ENCODE peak calls at places on chromosomes 1 and 21, in nine cellular contexts. Z, K, N, T, V, E, H, C and S are unnamed samples.
A peak's percentile ranks its signal among the peaks of the same experiment; 100 is the strongest.

GRCh38 chr1:118075116-118075515 is 109.9 kb downstream of the SPAG17 start:
- DNase-seq in K (no peak), H (no peak), E (no peak), V (no peak), Z (peak; percentile 12), C (no peak), T (peak; percentile 37), N (no peak), S (no peak)

GRCh38 chr1:76901158-76901767 is 34.0 kb downstream of the ST6GALNAC5 start:
- DNase-seq in K (peak; percentile 74), N (no peak), Z (peak; percentile 76), C (no peak), T (peak; percentile 60), V (peak; percentile 71), H (no peak), E (no peak), S (peak; percentile 57)

GRCh38 chr1:182909578-182909977 is 43.4 kb downstream of the SHCBP1L start:
- DNase-seq in E (no peak), C (no peak), H (no peak), Z (no peak), T (no peak), V (no peak), K (no peak), N (no peak), S (no peak)

GRCh38 chr1:182927693-182928433 is 25.1 kb downstream of the SHCBP1L start:
- DNase-seq in N (no peak), K (no peak), T (no peak), V (no peak), H (no peak), C (no peak), Z (no peak), E (no peak), S (no peak)

GRCh38 chr1:9201421-9202239 is 32.9 kb upstream of the H6PD start:
- DNase-seq in V (peak; percentile 61), C (no peak), E (no peak), N (no peak), Z (peak; percentile 43), K (no peak), T (peak; percentile 41), H (no peak), S (peak; percentile 27)

GRCh38 chr1:111281411-111281810 is 9.2 kb upstream of the CHIA start:
- DNase-seq in K (no peak), H (no peak), V (no peak), C (no peak), N (peak; percentile 42), T (peak; percentile 37), E (no peak), Z (no peak), S (no peak)

GRCh38 chr1:232968396-232968795 is 18.0 kb downstream of the NTPCR start:
- DNase-seq in K (no peak), V (no peak), E (no peak), Z (no peak), C (no peak), N (no peak), H (no peak), T (no peak), S (no peak)

GRCh38 chr21:34609951-34610549 is 4.9 kb downstream of the RCAN1 start:
- DNase-seq in Z (no peak), K (no peak), H (no peak), T (no peak), E (no peak), V (no peak), N (no peak), C (no peak), S (no peak)

GRCh38 chr1:33972676-33973395 is 109.0 kb downstream of the HMGB4 start:
- DNase-seq in H (no peak), N (no peak), T (no peak), K (no peak), E (no peak), C (no peak), Z (no peak), V (no peak), S (no peak)

GRCh38 chr1:151196292-151196800 is 2.0 kb upstream of the PIP5K1A start:
- DNase-seq in T (peak; percentile 81), V (peak; percentile 71), C (no peak), Z (peak; percentile 97), E (peak; percentile 53), K (peak; percentile 75), H (peak; percentile 47), N (peak; percentile 65), S (peak; percentile 90)

GRCh38 chr1:17212487-17213121 is 7.7 kb downstream of the PADI1 start:
- DNase-seq in Z (no peak), E (no peak), H (peak; percentile 85), N (no peak), V (peak; percentile 43), T (peak; percentile 36), C (peak; percentile 83), K (peak; percentile 89), S (no peak)

GRCh38 chr1:207963429-207964194 is 52.7 kb upstream of the CD34 start:
- DNase-seq in E (peak; percentile 96), Z (peak; percentile 96), N (peak; percentile 88), T (peak; percentile 75), K (peak; percentile 92), V (peak; percentile 96), H (peak; percentile 98), C (peak; percentile 93), S (peak; percentile 32)

GRCh38 chr1:211036701-211037494 is 97.0 kb downstream of the KCNH1 start:
- DNase-seq in K (no peak), T (peak; percentile 68), C (no peak), N (no peak), H (no peak), Z (peak; percentile 71), E (no peak), V (no peak), S (peak; percentile 51)

GRCh38 chr1:116224561-116224960 is 113.4 kb downstream of the MAB21L3 start:
- DNase-seq in V (no peak), Z (no peak), H (no peak), T (no peak), N (no peak), C (no peak), K (no peak), E (no peak), S (no peak)

GRCh38 chr1:226519741-226520598 is 28.6 kb upstream of the STUM start:
- DNase-seq in V (peak; percentile 42), N (no peak), Z (no peak), H (no peak), K (peak; percentile 64), C (peak; percentile 19), T (no peak), E (no peak), S (no peak)

GRCh38 chr1:220511183-220511582 is 16.8 kb upstream of the MARK1 start:
- DNase-seq in V (no peak), Z (peak; percentile 87), H (no peak), C (no peak), T (peak; percentile 88), N (no peak), E (no peak), K (no peak), S (peak; percentile 86)

GRCh38 chr21:41068411-41069304 is 99.3 kb upstream of the BACE2 start:
- DNase-seq in E (peak; percentile 81), V (peak; percentile 94), N (peak; percentile 79), C (peak; percentile 69), T (peak; percentile 65), H (peak; percentile 92), Z (peak; percentile 81), K (peak; percentile 91), S (peak; percentile 71)

GRCh38 chr21:34009193-34009592 is 64.2 kb upstream of the MRPS6 start:
- DNase-seq in C (no peak), E (no peak), V (no peak), Z (no peak), H (no peak), T (no peak), K (no peak), N (no peak), S (no peak)

GRCh38 chr1:50978144-50978851 is 8.3 kb downstream of the CDKN2C start:
- DNase-seq in N (peak; percentile 41), Z (peak; percentile 74), C (peak; percentile 61), E (peak; percentile 82), T (peak; percentile 54), V (peak; percentile 87), H (peak; percentile 86), K (peak; percentile 47), S (no peak)

GRCh38 chr1:170548497-170548896 is 16.5 kb downstream of the GORAB start:
- DNase-seq in H (no peak), C (no peak), K (no peak), E (no peak), V (no peak), N (no peak), Z (no peak), T (no peak), S (no peak)

GRCh38 chr1:242318140-242318539 is 206.4 kb downstream of the PLD5 start:
- DNase-seq in K (no peak), E (no peak), Z (no peak), H (no peak), N (no peak), T (no peak), C (no peak), V (peak; percentile 5), S (no peak)

GRCh38 chr1:229136817-229137216 is 134.1 kb upstream of the RAB4A start:
- DNase-seq in K (no peak), V (no peak), N (no peak), C (no peak), Z (no peak), H (no peak), E (no peak), T (no peak), S (no peak)

GRCh38 chr1:24126023-24126671 is 14.2 kb upstream of the MYOM3 start:
- DNase-seq in E (no peak), H (no peak), Z (no peak), C (no peak), T (no peak), V (no peak), K (no peak), N (no peak), S (no peak)
- H3K4me1 ChIP-seq in E (peaks cover under 1% of the 10 kb centered on the region), H (no peaks in the 10 kb centered on the region), Z (no peaks in the 10 kb centered on the region), C (no peaks in the 10 kb centered on the region), T (no peaks in the 10 kb centered on the region), V (no peaks in the 10 kb centered on the region), K (no peaks in the 10 kb centered on the region), N (no peaks in the 10 kb centered on the region), S (no peaks in the 10 kb centered on the region)

GRCh38 chr1:18556364-18556763 is 74.3 kb upstream of the PAX7 start:
- DNase-seq in E (no peak), C (no peak), T (no peak), H (no peak), V (peak; percentile 63), N (no peak), Z (peak; percentile 45), K (peak; percentile 33), S (peak; percentile 2)
- TF ChIP-seq CTCF in E (no peak), C (no peak), T (peak; percentile 47), H (no peak), V (peak; percentile 69), N (no peak), Z (peak; percentile 57), K (peak; percentile 52), S (peak; percentile 50)

GRCh38 chr1:108028841-108029401 is 63.9 kb upstream of the VAV3 start:
- DNase-seq in H (no peak), V (no peak), C (no peak), T (no peak), Z (no peak), N (no peak), K (no peak), E (no peak), S (no peak)
- H3K27me3 ChIP-seq in H (no peaks in the 10 kb centered on the region), V (no peaks in the 10 kb centered on the region), C (no peaks in the 10 kb centered on the region), T (no peaks in the 10 kb centered on the region), Z (no peaks in the 10 kb centered on the region), N (no peaks in the 10 kb centered on the region), K (no peaks in the 10 kb centered on the region), E (no peaks in the 10 kb centered on the region), S (no peaks in the 10 kb centered on the region)

DNA sequence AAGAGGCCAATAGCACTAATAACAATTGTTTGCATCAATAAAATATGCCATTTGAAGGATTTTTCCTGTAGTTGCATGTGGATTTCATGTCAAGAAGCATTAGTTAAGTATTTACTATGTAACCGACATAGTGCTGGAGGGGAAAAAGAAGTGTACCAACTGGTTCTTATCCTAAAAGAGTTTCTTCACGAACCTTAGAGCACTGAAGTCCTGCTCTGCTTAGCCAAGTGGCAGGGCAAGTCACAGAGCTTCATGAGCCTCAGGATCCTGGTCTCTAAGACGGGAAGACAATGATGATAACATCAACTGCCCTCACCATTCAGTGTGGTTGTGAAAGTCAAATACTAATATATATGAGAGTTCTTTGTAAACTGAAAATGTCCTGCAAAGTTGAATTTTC is 14.1 kb downstream of the KIAA0040 start:
- DNase-seq in K (no peak), N (no peak), E (no peak), H (no peak), C (no peak), V (no peak), T (no peak), Z (no peak), S (no peak)
- H3K4me1 ChIP-seq in K (no peaks in the 10 kb centered on the region), N (peaks cover 25% of the 10 kb centered on the region), E (no peaks in the 10 kb centered on the region), H (peaks cover 77% of the 10 kb centered on the region), C (peaks cover 18% of the 10 kb centered on the region), V (no peaks in the 10 kb centered on the region), T (peaks cover 52% of the 10 kb centered on the region), Z (peaks cover 28% of the 10 kb centered on the region), S (peaks cover 27% of the 10 kb centered on the region)